ENCODE peak calls at places on chromosomes 2 and 18, in eight cellular contexts. One of them, this sample, is unnamed.
A peak's percentile ranks its signal among the peaks of the same experiment; 100 is the strongest.

GRCh38 chr2:231781798-231782726 is 980 bp upstream of the PDE6D start:
- DNase-seq in AG04450: no peak
- DNase-seq in A172: no peak
- DNase-seq in activated naive CD4-positive, alpha-beta T cell: no peak
- DNase-seq in right atrium auricular region: no peak
- DNase-seq in aorta: no peak
- DNase-seq in 8988T: no peak
- DNase-seq in fibroblast of lung: peak; percentile 65
- DNase-seq in this sample: peak; percentile 41

GRCh38 chr18:3411854-3412268 is 38.1 kb upstream of the TGIF1 start:
- DNase-seq in AG04450: no peak
- DNase-seq in right atrium auricular region: no peak
- DNase-seq in fibroblast of lung: no peak
- DNase-seq in aorta: no peak
- DNase-seq in A172: no peak
- DNase-seq in 8988T: peak; percentile 39
- DNase-seq in activated naive CD4-positive, alpha-beta T cell: no peak
- DNase-seq in this sample: no peak

GRCh38 chr2:102301867-102302362 is 9.4 kb upstream of the IL1RL1 start:
- DNase-seq in A172: peak; percentile 2
- DNase-seq in 8988T: no peak
- DNase-seq in fibroblast of lung: peak; percentile 45
- DNase-seq in aorta: no peak
- DNase-seq in activated naive CD4-positive, alpha-beta T cell: no peak
- DNase-seq in AG04450: no peak
- DNase-seq in right atrium auricular region: no peak
- DNase-seq in this sample: no peak

GRCh38 chr2:211598238-211598637 is 940.4 kb downstream of the ERBB4 start:
- DNase-seq in right atrium auricular region: no peak
- DNase-seq in AG04450: no peak
- DNase-seq in aorta: no peak
- DNase-seq in 8988T: no peak
- DNase-seq in fibroblast of lung: no peak
- DNase-seq in A172: no peak
- DNase-seq in activated naive CD4-positive, alpha-beta T cell: no peak
- DNase-seq in this sample: no peak

GRCh38 chr18:68152770-68153169 is 562.1 kb downstream of the TMX3 start:
- DNase-seq in AG04450: no peak
- DNase-seq in right atrium auricular region: no peak
- DNase-seq in aorta: no peak
- DNase-seq in activated naive CD4-positive, alpha-beta T cell: no peak
- DNase-seq in fibroblast of lung: no peak
- DNase-seq in A172: no peak
- DNase-seq in 8988T: no peak
- DNase-seq in this sample: no peak

GRCh38 chr18:63994783-63995399 is 25.0 kb downstream of the SERPINB8 start:
- DNase-seq in 8988T: no peak
- DNase-seq in aorta: peak; percentile 74
- DNase-seq in AG04450: peak; percentile 34
- DNase-seq in fibroblast of lung: peak; percentile 63
- DNase-seq in A172: peak; percentile 17
- DNase-seq in activated naive CD4-positive, alpha-beta T cell: no peak
- DNase-seq in right atrium auricular region: peak; percentile 67
- DNase-seq in this sample: peak; percentile 23

GRCh38 chr18:74294526-74294925 is 2.8 kb upstream of the CYB5A start:
- DNase-seq in right atrium auricular region: no peak
- DNase-seq in fibroblast of lung: no peak
- DNase-seq in aorta: no peak
- DNase-seq in activated naive CD4-positive, alpha-beta T cell: no peak
- DNase-seq in A172: no peak
- DNase-seq in AG04450: no peak
- DNase-seq in 8988T: no peak
- DNase-seq in this sample: no peak

GRCh38 chr2:263774-264492 is at the start of gene SH3YL1:
- DNase-seq in right atrium auricular region: no peak
- DNase-seq in 8988T: peak; percentile 26
- DNase-seq in activated naive CD4-positive, alpha-beta T cell: peak; percentile 13
- DNase-seq in AG04450: no peak
- DNase-seq in fibroblast of lung: peak; percentile 11
- DNase-seq in A172: no peak
- DNase-seq in aorta: peak; percentile 77
- DNase-seq in this sample: no peak

GRCh38 chr2:23624378-23624777 is 239.4 kb downstream of the KLHL29 start:
- DNase-seq in right atrium auricular region: no peak
- DNase-seq in A172: no peak
- DNase-seq in aorta: peak; percentile 45
- DNase-seq in AG04450: no peak
- DNase-seq in 8988T: no peak
- DNase-seq in fibroblast of lung: no peak
- DNase-seq in activated naive CD4-positive, alpha-beta T cell: no peak
- DNase-seq in this sample: no peak

GRCh38 chr2:234446404-234447076 is 50.3 kb downstream of the ARL4C start:
- DNase-seq in activated naive CD4-positive, alpha-beta T cell: no peak
- DNase-seq in A172: no peak
- DNase-seq in fibroblast of lung: no peak
- DNase-seq in right atrium auricular region: peak; percentile 76
- DNase-seq in 8988T: no peak
- DNase-seq in AG04450: no peak
- DNase-seq in aorta: peak; percentile 78
- DNase-seq in this sample: no peak

GRCh38 chr18:66632771-66633170 is 28.9 kb upstream of the CDH19 start:
- DNase-seq in fibroblast of lung: no peak
- DNase-seq in A172: no peak
- DNase-seq in aorta: no peak
- DNase-seq in right atrium auricular region: no peak
- DNase-seq in activated naive CD4-positive, alpha-beta T cell: no peak
- DNase-seq in 8988T: no peak
- DNase-seq in AG04450: no peak
- DNase-seq in this sample: no peak

GRCh38 chr2:23859983-23860382 is 66.9 kb downstream of the ATAD2B start:
- DNase-seq in aorta: no peak
- DNase-seq in activated naive CD4-positive, alpha-beta T cell: no peak
- DNase-seq in 8988T: no peak
- DNase-seq in AG04450: no peak
- DNase-seq in fibroblast of lung: no peak
- DNase-seq in right atrium auricular region: no peak
- DNase-seq in A172: no peak
- DNase-seq in this sample: no peak

GRCh38 chr18:60448487-60449267 is 76.1 kb upstream of the MC4R start:
- DNase-seq in activated naive CD4-positive, alpha-beta T cell: no peak
- DNase-seq in aorta: no peak
- DNase-seq in AG04450: no peak
- DNase-seq in A172: no peak
- DNase-seq in fibroblast of lung: no peak
- DNase-seq in right atrium auricular region: no peak
- DNase-seq in 8988T: no peak
- DNase-seq in this sample: no peak

This sample was measured in NCI-H748 treated with DMSO at 0.1 percent for 48 hours.